ENCODE peak calls at places on chromosomes 4 and X, in eight cellular contexts. B, I, C, F, X, J, G and Q are unnamed samples.

GRCh38 chr4:76767983-76768382 is 130.0 kb downstream of the SOWAHB start:
- DNase-seq in B (no peak), I (peak), C (no peak), F (peak), X (no peak), J (no peak), G (no peak), Q (no peak)

GRCh38 chr4:39933689-39934590 is 43.8 kb downstream of the PDS5A start:
- DNase-seq in B (no peak), I (peak), C (peak), F (no peak), X (no peak), J (no peak), G (no peak), Q (peak)

GRCh38 chr4:175469519-175469918 is 342.5 kb downstream of the GPM6A start:
- DNase-seq in B (no peak), I (peak), C (no peak), F (peak), X (no peak), J (no peak), G (no peak), Q (no peak)

GRCh38 chr4:96295143-96295763 is 455.4 kb downstream of the PDHA2 start:
- DNase-seq in B (no peak), I (no peak), C (no peak), F (no peak), X (no peak), J (no peak), G (no peak), Q (no peak)

GRCh38 chrX:20455001-20455400 is 188.3 kb upstream of the RPS6KA3 start:
- DNase-seq in B (no peak), I (no peak), C (peak), F (no peak), X (no peak), J (no peak), G (no peak), Q (no peak)

GRCh38 chr4:130703211-130703920 is 1607.4 kb downstream of the C4orf33 start:
- DNase-seq in B (no peak), I (no peak), C (no peak), F (no peak), X (no peak), J (no peak), G (no peak), Q (no peak)

GRCh38 chr4:54449999-54450398 is 207.8 kb upstream of the KIT start:
- DNase-seq in B (no peak), I (no peak), C (no peak), F (no peak), X (no peak), J (no peak), G (no peak), Q (no peak)

GRCh38 chr4:40514409-40515025 is 115.1 kb downstream of the RBM47 start:
- DNase-seq in B (peak), I (no peak), C (no peak), F (peak), X (no peak), J (no peak), G (no peak), Q (no peak)

GRCh38 chrX:34903316-34903715 is 39.3 kb upstream of the FAM47B start:
- DNase-seq in B (no peak), I (peak), C (no peak), F (no peak), X (no peak), J (no peak), G (no peak), Q (no peak)

GRCh38 chr4:127055349-127055748 is 577.4 kb upstream of the INTU start:
- DNase-seq in B (no peak), I (peak), C (no peak), F (no peak), X (no peak), J (no peak), G (no peak), Q (peak)

GRCh38 chrX:102712967-102713677 is 874 bp downstream of the GPRASP2 start:
- DNase-seq in B (peak), I (peak), C (no peak), F (peak), X (no peak), J (peak), G (no peak), Q (no peak)

GRCh38 chr4:101345271-101345595 is 2.1 kb downstream of the PPP3CA start:
- DNase-seq in B (no peak), I (peak), C (peak), F (no peak), X (no peak), J (no peak), G (no peak), Q (no peak)

GRCh38 chr4:84852081-84852480 is 114.4 kb downstream of the WDFY3 start:
- DNase-seq in B (no peak), I (peak), C (no peak), F (no peak), X (no peak), J (no peak), G (no peak), Q (peak)

GRCh38 chr4:35700663-35701062 is 543.7 kb downstream of the ARAP2 start:
- DNase-seq in B (no peak), I (no peak), C (no peak), F (no peak), X (no peak), J (no peak), G (no peak), Q (no peak)

GRCh38 chr4:52645315-52645714 is 13.8 kb downstream of the USP46 start:
- DNase-seq in B (no peak), I (no peak), C (peak), F (no peak), X (no peak), J (no peak), G (no peak), Q (no peak)

GRCh38 chrX:73855546-73855945 is 292.5 kb downstream of the CHIC1 start:
- DNase-seq in B (peak), I (peak), C (peak), F (peak), X (no peak), J (no peak), G (peak), Q (peak)

GRCh38 chrX:41336447-41336846 is 2.5 kb downstream of the DDX3X start:
- DNase-seq in B (no peak), I (no peak), C (no peak), F (no peak), X (no peak), J (no peak), G (no peak), Q (no peak)

GRCh38 chrX:65921363-65921762 is 118.5 kb downstream of the VSIG4 start:
- DNase-seq in B (no peak), I (no peak), C (no peak), F (no peak), X (no peak), J (no peak), G (no peak), Q (no peak)

GRCh38 chr4:180665994-180666818 is 1577.0 kb upstream of the TENM3 start:
- DNase-seq in B (peak), I (peak), C (peak), F (peak), X (no peak), J (no peak), G (no peak), Q (peak)

GRCh38 chrX:9429767-9430166 is 35.1 kb upstream of the TBL1X start:
- DNase-seq in B (no peak), I (no peak), C (no peak), F (no peak), X (no peak), J (no peak), G (no peak), Q (no peak)

GRCh38 chr4:111178231-111178630 is 555.4 kb upstream of the PITX2 start:
- DNase-seq in B (no peak), I (no peak), C (no peak), F (no peak), X (no peak), J (no peak), G (no peak), Q (no peak)

GRCh38 chrX:17833954-17834353 is 27.1 kb downstream of the RAI2 start:
- DNase-seq in B (no peak), I (no peak), C (no peak), F (no peak), X (no peak), J (no peak), G (no peak), Q (no peak)

GRCh38 chrX:17842769-17843525 is 18.2 kb downstream of the RAI2 start:
- DNase-seq in B (no peak), I (no peak), C (no peak), F (no peak), X (no peak), J (no peak), G (no peak), Q (no peak)

GRCh38 chrX:17836830-17837229 is 24.3 kb downstream of the RAI2 start:
- DNase-seq in B (no peak), I (no peak), C (no peak), F (no peak), X (no peak), J (no peak), G (no peak), Q (no peak)

GRCh38 chrX:17844236-17844635 is 16.9 kb downstream of the RAI2 start:
- DNase-seq in B (no peak), I (no peak), C (no peak), F (no peak), X (no peak), J (no peak), G (no peak), Q (no peak)

DNA sequence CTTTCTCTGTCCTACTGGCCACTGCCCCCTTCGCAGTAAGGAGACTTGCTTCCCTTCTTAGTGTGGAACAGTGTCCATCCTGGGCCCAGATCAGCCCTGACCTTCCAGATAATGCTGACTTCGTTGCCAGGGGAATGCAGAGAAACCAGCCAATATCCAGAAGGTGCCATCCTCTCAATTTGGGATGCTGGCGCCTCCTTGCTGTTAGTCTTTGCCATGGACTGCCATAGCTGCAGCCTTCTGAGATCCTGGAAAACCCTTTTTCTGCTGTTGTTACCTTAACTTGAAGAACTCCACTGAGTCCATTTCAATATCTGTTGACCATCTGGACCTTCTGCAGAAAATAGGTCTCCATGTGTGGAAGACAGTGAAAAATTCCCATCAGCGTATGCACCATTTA is 21.8 kb downstream of the RAI2 start:
- DNase-seq in B (no peak), I (no peak), C (no peak), F (no peak), X (no peak), J (no peak), G (no peak), Q (no peak)
- TF ChIP-seq CTCF in B (no peak), I (no peak), C (no peak), F (no peak), X (no peak), J (no peak), G (no peak), Q (peak)

DNA sequence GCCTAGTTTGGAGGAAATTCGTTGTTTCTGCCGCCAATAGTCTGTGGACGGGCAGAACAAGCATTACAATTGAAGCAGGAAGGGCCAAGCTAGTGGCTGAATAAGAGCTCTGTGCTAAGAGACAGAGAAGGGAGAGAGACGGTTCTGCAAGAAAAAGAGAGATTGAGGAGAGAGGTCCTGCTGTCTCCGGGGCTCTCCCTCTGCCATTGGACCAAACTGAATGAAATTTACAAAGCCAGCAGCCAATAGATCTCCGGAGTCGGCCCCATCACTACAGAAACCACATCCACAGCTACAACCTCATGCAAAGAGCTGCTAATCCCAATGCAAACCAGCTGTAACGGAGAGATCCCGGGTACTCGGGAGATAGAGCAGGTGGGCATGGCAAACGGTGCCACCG is at the start of gene NLGN4X:
- DNase-seq in B (no peak), I (no peak), C (no peak), F (no peak), X (peak), J (no peak), G (no peak), Q (no peak)
- H3K4me3 ChIP-seq in B (no peak), I (no peak), C (no peak), F (no peak), X (no peak), J (peak), G (no peak), Q (no peak)

DNA sequence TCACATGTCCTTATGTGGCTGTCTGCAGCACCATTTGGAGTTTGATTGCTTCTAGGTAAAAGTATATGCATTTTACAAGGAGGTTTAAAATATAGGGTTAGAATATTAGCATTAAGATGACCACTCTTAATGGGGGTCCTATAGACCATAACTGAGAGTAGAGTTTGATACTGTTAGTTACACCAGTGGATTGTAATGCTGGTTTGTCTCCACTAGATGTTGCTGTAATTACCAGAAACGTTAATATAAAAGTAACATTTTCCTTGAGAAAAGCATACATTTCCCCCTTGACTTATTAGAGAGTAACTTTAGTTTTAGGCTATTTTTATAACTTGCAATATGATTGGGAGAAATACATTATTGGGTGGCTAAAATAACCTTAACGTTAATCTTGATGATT is 93.0 kb downstream of the ZXDA start:
- DNase-seq in B (no peak), I (no peak), C (no peak), F (no peak), X (no peak), J (no peak), G (no peak), Q (no peak)
- TF ChIP-seq CTCF in B (no peak), I (peak), C (peak), F (peak), X (peak), J (peak), G (no peak), Q (peak)

DNA sequence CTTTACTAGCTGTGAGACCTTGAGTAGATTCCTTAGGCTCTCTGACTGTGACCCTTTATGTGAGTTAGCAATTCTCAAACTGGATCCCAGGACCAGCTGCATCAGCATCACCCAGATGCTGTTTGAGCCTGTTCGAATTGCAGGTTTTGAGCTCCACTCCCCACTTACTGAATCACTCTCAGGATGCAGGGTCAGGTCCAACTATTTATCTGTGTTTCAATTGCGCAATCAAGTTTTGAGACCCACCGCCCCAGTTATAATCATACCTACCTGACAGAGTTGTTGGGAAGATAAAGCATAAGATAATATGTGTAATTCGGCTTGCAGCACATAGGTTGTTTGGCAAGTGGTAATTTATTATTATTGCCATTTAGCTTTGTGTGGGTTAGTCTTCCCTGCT is 155.8 kb upstream of the DGKK start:
- DNase-seq in B (no peak), I (no peak), C (no peak), F (no peak), X (no peak), J (no peak), G (no peak), Q (no peak)
- H3K4me3 ChIP-seq in B (no peak), I (no peak), C (no peak), F (no peak), X (no peak), J (no peak), G (no peak), Q (no peak)

DNA sequence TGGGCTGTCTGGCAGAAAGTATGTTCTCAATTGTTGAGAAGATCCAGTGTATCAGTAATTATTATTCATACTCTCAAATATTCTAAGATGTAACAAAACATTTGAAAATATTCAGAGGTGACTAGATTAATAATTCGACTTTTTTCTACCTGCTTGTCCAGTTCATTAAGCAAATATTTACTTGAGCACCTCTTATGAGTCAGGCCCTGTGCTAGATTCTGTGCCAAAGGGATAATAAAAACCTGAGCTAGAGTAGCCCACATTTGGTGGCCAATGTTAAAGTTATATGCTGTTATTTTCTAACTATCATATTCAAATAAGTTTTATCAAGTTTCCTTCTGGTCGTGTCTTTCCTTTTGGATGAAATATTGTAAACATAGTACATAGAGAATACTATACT is 58.5 kb downstream of the ARHGAP10 start:
- DNase-seq in B (no peak), I (no peak), C (no peak), F (no peak), X (no peak), J (no peak), G (no peak), Q (no peak)
- TF ChIP-seq CTCF in B (no peak), I (no peak), C (no peak), F (no peak), X (no peak), J (no peak), G (no peak), Q (no peak)

GRCh38 chrX:68833855-68834331 is 5.1 kb downstream of the EFNB1 start:
- DNase-seq in B (no peak), I (no peak), C (no peak), F (no peak), X (no peak), J (no peak), G (no peak), Q (no peak)
- H3K4me3 ChIP-seq in B (no peak), I (no peak), C (no peak), F (no peak), X (no peak), J (no peak), G (no peak), Q (no peak)

GRCh38 chrX:22202251-22202650 is 70.5 kb upstream of the CBLL2 start:
- DNase-seq in B (no peak), I (no peak), C (no peak), F (no peak), X (no peak), J (no peak), G (no peak), Q (no peak)
- TF ChIP-seq CTCF in B (no peak), I (no peak), C (no peak), F (no peak), X (no peak), J (no peak), G (no peak), Q (no peak)